ENCODE peak calls at places on chromosomes 12 and 14, in four cellular contexts. U, O, W and B are unnamed samples.

GRCh38 chr12:113403435-113404415 is at the start of gene SDS:
- DNase-seq in W (no peak), U (no peak), O (no peak), B (no peak)

GRCh38 chr14:95157987-95158712 is 821 bp upstream of the DICER1 start:
- DNase-seq in U (peak; percentile 44), O (peak; percentile 54), W (no peak), B (no peak)

GRCh38 chr12:130752692-130753230 is 36.7 kb upstream of the RIMBP2 start:
- DNase-seq in W (no peak), O (no peak), U (no peak), B (no peak)

GRCh38 chr14:64968167-64968566 is 4.0 kb downstream of the RAB15 start:
- DNase-seq in W (no peak), U (no peak), O (no peak), B (no peak)

GRCh38 chr14:67748312-67748711 is 46.6 kb downstream of the RDH12 start:
- DNase-seq in O (no peak), U (no peak), W (no peak), B (no peak)

GRCh38 chr12:110743571-110744093 is 941 bp upstream of the PPP1CC start:
- DNase-seq in O (peak; percentile 75), W (no peak), U (no peak), B (peak; percentile 49)

GRCh38 chr12:64178122-64178521 is 44.0 kb downstream of the KICS2 start:
- DNase-seq in O (no peak), U (no peak), W (no peak), B (no peak)

GRCh38 chr12:189622-189962 is 24.4 kb downstream of the SLC6A12 start:
- DNase-seq in U (no peak), O (peak; percentile 17), W (no peak), B (no peak)